ENCODE peak calls at places on chromosomes 3 and 15, in five cellular contexts. W, J, H, P and G are unnamed samples.

GRCh38 chr3:192830279-192831110 is 87.2 kb downstream of the MB21D2 start:
- DNase-seq in H (no peak), J (no peak), W (no peak), P (no peak), G (no peak)

GRCh38 chr15:76057332-76058000 is 2.3 kb upstream of the TMEM266 start:
- DNase-seq in W (peak; percentile 62), P (no peak), J (no peak), H (no peak), G (peak; percentile 26)

GRCh38 chr3:187014417-187014864 is 84.1 kb downstream of the ST6GAL1 start:
- DNase-seq in W (no peak), J (no peak), P (no peak), H (no peak), G (peak; percentile 43)

GRCh38 chr15:51735211-51735610 is 2.2 kb downstream of the LYSMD2 start:
- DNase-seq in P (no peak), W (no peak), H (no peak), J (no peak), G (no peak)

GRCh38 chr3:16319307-16319706 is 54.3 kb downstream of the OXNAD1 start:
- DNase-seq in J (no peak), P (no peak), W (peak; percentile 84), H (no peak), G (peak; percentile 81)

GRCh38 chr3:32470362-32470761 is 32.3 kb downstream of the CMTM6 start:
- DNase-seq in H (no peak), W (no peak), J (no peak), P (no peak), G (no peak)

GRCh38 chr15:33093234-33093633 is 101.3 kb downstream of the FMN1 start:
- DNase-seq in J (no peak), P (no peak), H (no peak), W (no peak), G (no peak)

GRCh38 chr3:193782280-193782654 is 189.3 kb downstream of the OPA1 start:
- DNase-seq in J (no peak), H (no peak), P (no peak), W (peak; percentile 53), G (no peak)

GRCh38 chr3:177615015-177615414 is 417.7 kb upstream of the TBL1XR1 start:
- DNase-seq in W (peak; percentile 76), J (peak; percentile 81), H (peak; percentile 80), P (peak; percentile 73), G (no peak)

GRCh38 chr3:47634996-47635395 is 56.3 kb upstream of the CSPG5 start:
- DNase-seq in W (no peak), J (no peak), P (no peak), H (no peak), G (no peak)

GRCh38 chr3:185422677-185423076 is 59.7 kb downstream of the MAP3K13 start:
- DNase-seq in H (no peak), P (no peak), W (no peak), J (no peak), G (peak; percentile 48)

GRCh38 chr3:87834327-87834726 is 224.5 kb downstream of the CGGBP1 start:
- DNase-seq in J (no peak), W (no peak), P (no peak), H (no peak), G (no peak)

GRCh38 chr15:70219256-70219919 is 121.7 kb upstream of the TLE3 start:
- DNase-seq in J (no peak), H (no peak), P (no peak), W (no peak), G (no peak)

GRCh38 chr3:151197981-151198767 is 4.8 kb downstream of the GPR171 start:
- DNase-seq in P (no peak), J (no peak), H (no peak), W (no peak), G (no peak)

GRCh38 chr3:173221010-173221409 is 80.0 kb upstream of the SPATA16 start:
- DNase-seq in P (no peak), W (no peak), H (no peak), J (no peak), G (no peak)

GRCh38 chr3:61371123-61371522 is 119.9 kb upstream of the FHIT start:
- DNase-seq in W (peak; percentile 24), H (no peak), J (no peak), P (no peak), G (no peak)

GRCh38 chr15:80996247-80996646 is 4.5 kb upstream of the TLNRD1 start:
- DNase-seq in W (peak; percentile 44), H (no peak), P (no peak), J (no peak), G (no peak)

GRCh38 chr3:23421811-23422510 is 218.8 kb downstream of the UBE2E2 start:
- DNase-seq in J (no peak), P (no peak), W (no peak), H (no peak), G (no peak)

GRCh38 chr3:181330821-181331563 is 341.5 kb upstream of the DNAJC19 start:
- DNase-seq in P (no peak), J (no peak), W (no peak), H (no peak), G (no peak)

GRCh38 chr3:123576119-123576518 is 8.7 kb downstream of the HACD2 start:
- DNase-seq in P (no peak), J (no peak), H (no peak), W (no peak), G (no peak)

GRCh38 chr3:37974121-37974927 is 16.3 kb upstream of the VILL start:
- DNase-seq in W (peak; percentile 86), H (peak; percentile 73), P (no peak), J (peak; percentile 75), G (peak; percentile 90)

GRCh38 chr3:56135941-56136340 is 332.3 kb downstream of the ERC2 start:
- DNase-seq in J (no peak), H (no peak), W (no peak), P (no peak), G (no peak)

GRCh38 chr3:53493618-53493996 is 804 bp upstream of the CACNA1D start:
- DNase-seq in P (no peak), H (no peak), W (no peak), J (no peak), G (no peak)

DNA sequence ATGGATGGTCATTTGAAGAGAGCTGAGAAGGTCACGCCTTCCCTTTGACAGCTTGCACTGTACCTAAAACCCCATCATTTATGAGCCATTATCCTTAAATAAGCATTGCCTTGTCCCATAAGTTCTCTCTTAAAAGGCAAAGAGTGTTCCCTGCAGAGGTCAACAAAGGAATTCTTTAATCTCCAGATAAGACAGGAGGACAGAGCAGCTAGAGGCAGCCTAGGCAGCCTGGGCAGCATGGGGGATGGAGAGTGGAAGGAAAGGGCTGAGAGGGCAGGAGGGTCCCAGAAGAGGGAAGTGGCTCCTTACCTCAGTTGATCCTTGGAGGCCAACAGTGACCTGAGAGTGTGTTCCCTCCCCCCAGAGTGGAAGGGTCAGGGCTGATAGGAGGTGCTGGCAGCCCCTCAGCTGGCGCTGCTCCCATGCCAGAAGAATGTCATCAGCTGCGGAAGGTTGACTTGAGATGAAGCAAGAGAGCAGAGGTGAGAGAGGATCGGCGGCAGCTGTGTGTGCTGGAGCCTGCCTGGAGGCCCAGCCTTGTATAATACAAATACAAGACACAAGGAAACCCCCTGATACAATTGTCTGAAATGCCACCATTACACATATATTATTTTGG is 12.8 kb downstream of the KBTBD13 start:
- DNase-seq in H (no peak), P (peak; percentile 69), J (no peak), W (no peak), G (no peak)
- H3K4me3 ChIP-seq in H (no peak overlapping the region), P (no peak overlapping the region), J (no peak overlapping the region), W (no peak overlapping the region), G (no peak overlapping the region)

DNA sequence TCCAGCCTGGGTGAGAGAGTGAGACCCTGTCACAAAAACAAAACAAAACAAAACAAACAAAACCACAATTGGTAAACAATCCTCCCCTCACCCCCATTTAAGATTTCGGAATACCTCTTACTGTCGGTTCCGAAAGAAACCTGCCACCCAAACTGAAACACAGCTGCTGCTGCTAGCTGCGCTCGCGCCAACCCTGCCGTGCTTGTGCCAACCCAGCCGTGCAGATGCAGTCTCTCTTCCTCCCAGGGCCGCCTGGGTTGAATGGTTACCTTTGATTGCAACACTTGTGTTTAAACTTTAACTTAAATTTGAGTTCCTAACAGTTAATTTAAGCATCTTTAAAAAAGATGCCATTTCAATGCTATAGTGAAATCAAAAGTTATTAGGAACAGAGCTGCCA is 28.5 kb upstream of the SPTBN5 start:
- DNase-seq in P (no peak), J (no peak), H (no peak), W (no peak), G (no peak)
- H3K36me3 ChIP-seq in P (no peaks in the 10 kb centered on the region), J (no peaks in the 10 kb centered on the region), H (peaks cover 27% of the 10 kb centered on the region), W (peaks cover 11% of the 10 kb centered on the region), G (no peaks in the 10 kb centered on the region)

GRCh38 chr3:359672-360071 is 163.1 kb downstream of the CHL1 start:
- DNase-seq in H (no peak), W (no peak), P (no peak), J (no peak), G (peak; percentile 31)
- H3K9me3 ChIP-seq in H (no peaks in the 10 kb centered on the region), W (no peaks in the 10 kb centered on the region), P (no peaks in the 10 kb centered on the region), J (no peaks in the 10 kb centered on the region), G (no peaks in the 10 kb centered on the region)

DNA sequence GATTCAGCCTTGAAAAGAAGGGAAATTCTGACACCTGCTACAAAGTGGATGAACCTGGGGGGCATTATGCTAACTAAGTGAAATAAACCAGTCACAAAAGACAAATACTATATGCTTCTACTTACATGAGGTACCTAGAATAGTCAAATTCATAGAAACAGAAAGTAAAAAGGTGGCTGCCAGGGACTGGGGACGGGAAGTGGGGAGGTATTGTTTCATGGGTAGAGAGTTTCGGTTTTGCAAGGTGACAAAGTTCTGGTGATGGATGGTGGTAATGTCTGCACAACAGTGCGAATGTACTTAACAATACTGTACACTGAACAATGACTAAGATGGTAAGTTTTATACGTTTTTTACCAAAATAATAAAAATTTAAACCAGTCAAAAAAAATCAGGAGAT is 4.8 kb downstream of the IDH2 start:
- DNase-seq in W (no peak), J (no peak), P (no peak), H (no peak), G (peak; percentile 69)
- H3K4me3 ChIP-seq in W (no peak overlapping the region), J (peak overlapping the region; percentile 39), P (no peak overlapping the region), H (no peak overlapping the region), G (no peak overlapping the region)

DNA sequence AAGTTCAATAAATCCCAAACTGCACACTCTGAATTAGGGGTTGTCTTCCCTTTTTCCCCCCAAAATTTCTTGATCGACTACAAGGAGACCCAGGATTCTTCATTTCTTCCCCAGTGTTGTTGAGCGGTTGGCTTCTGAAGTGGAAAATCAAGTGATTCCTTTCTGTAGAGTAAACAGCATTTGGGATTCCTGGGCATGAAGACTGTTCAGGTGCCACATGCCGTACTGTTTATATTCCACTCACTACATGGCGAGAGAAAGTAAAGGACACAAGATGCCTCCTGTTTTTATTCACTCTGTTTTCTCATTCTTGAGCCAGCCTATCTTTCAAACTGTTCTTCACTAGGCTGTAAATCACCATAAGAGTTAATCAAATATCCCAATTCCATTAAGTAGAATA is 12.6 kb downstream of the FSTL1 start:
- DNase-seq in P (no peak), J (no peak), H (no peak), W (no peak), G (no peak)
- H3K36me3 ChIP-seq in P (no peaks in the 10 kb centered on the region), J (peaks cover 3% of the 10 kb centered on the region), H (peaks cover 38% of the 10 kb centered on the region), W (no peaks in the 10 kb centered on the region), G (no peaks in the 10 kb centered on the region)